ENCODE peak calls at places on chromosomes 16 and 17, in nine cellular contexts. One of them, this sample, is unnamed.

GRCh38 chr17:79844869-79845600 is 5.8 kb upstream of the CBX4 start:
- DNase-seq in heart right ventricle: peak
- DNase-seq in fibroblast of villous mesenchyme: no peak
- DNase-seq in body of pancreas: peak
- DNase-seq in cardiac fibroblast: peak
- DNase-seq in osteoblast: peak
- DNase-seq in fibroblast of mammary gland: no peak
- DNase-seq in GM12878: no peak
- DNase-seq in GM23338: peak
- DNase-seq in this sample: no peak

GRCh38 chr16:35750701-35751104 is 2291.3 kb downstream of the TP53TG3F start:
- DNase-seq in fibroblast of villous mesenchyme: no peak
- DNase-seq in GM12878: no peak
- DNase-seq in GM23338: no peak
- DNase-seq in heart right ventricle: no peak
- DNase-seq in fibroblast of mammary gland: no peak
- DNase-seq in osteoblast: peak
- DNase-seq in cardiac fibroblast: no peak
- DNase-seq in body of pancreas: no peak
- DNase-seq in this sample: no peak

GRCh38 chr17:41456206-41456605 is 11.0 kb downstream of the KRT32 start:
- DNase-seq in fibroblast of mammary gland: peak
- DNase-seq in cardiac fibroblast: no peak
- DNase-seq in GM23338: peak
- DNase-seq in body of pancreas: no peak
- DNase-seq in heart right ventricle: no peak
- DNase-seq in GM12878: no peak
- DNase-seq in osteoblast: peak
- DNase-seq in fibroblast of villous mesenchyme: no peak
- DNase-seq in this sample: no peak

GRCh38 chr16:87829123-87829980 is 40.0 kb downstream of the SLC7A5 start:
- DNase-seq in cardiac fibroblast: no peak
- DNase-seq in osteoblast: no peak
- DNase-seq in GM23338: no peak
- DNase-seq in fibroblast of villous mesenchyme: no peak
- DNase-seq in fibroblast of mammary gland: no peak
- DNase-seq in GM12878: no peak
- DNase-seq in heart right ventricle: no peak
- DNase-seq in body of pancreas: no peak
- DNase-seq in this sample: no peak

GRCh38 chr16:57735755-57736418 is at the start of gene KATNB1:
- DNase-seq in body of pancreas: no peak
- DNase-seq in heart right ventricle: no peak
- DNase-seq in fibroblast of mammary gland: peak
- DNase-seq in GM23338: peak
- DNase-seq in cardiac fibroblast: no peak
- DNase-seq in GM12878: no peak
- DNase-seq in osteoblast: peak
- DNase-seq in fibroblast of villous mesenchyme: peak
- DNase-seq in this sample: no peak

GRCh38 chr17:80055597-80055996 is 19.2 kb downstream of the CCDC40 start:
- DNase-seq in GM23338: peak
- DNase-seq in GM12878: no peak
- DNase-seq in osteoblast: no peak
- DNase-seq in fibroblast of villous mesenchyme: peak
- DNase-seq in heart right ventricle: no peak
- DNase-seq in fibroblast of mammary gland: no peak
- DNase-seq in body of pancreas: no peak
- DNase-seq in cardiac fibroblast: no peak
- DNase-seq in this sample: no peak

GRCh38 chr16:57994778-57995177 is 5.7 kb downstream of the ZNF319 start:
- DNase-seq in fibroblast of villous mesenchyme: peak
- DNase-seq in heart right ventricle: peak
- DNase-seq in fibroblast of mammary gland: peak
- DNase-seq in GM12878: no peak
- DNase-seq in GM23338: peak
- DNase-seq in cardiac fibroblast: peak
- DNase-seq in osteoblast: peak
- DNase-seq in body of pancreas: peak
- DNase-seq in this sample: no peak

GRCh38 chr17:67157732-67158639 is 87.0 kb downstream of the HELZ start:
- DNase-seq in body of pancreas: no peak
- DNase-seq in GM23338: peak
- DNase-seq in fibroblast of mammary gland: peak
- DNase-seq in GM12878: peak
- DNase-seq in osteoblast: peak
- DNase-seq in cardiac fibroblast: peak
- DNase-seq in fibroblast of villous mesenchyme: peak
- DNase-seq in heart right ventricle: no peak
- DNase-seq in this sample: no peak

GRCh38 chr17:57773557-57773956 is 28.5 kb upstream of the CCDC182 start:
- DNase-seq in fibroblast of mammary gland: no peak
- DNase-seq in GM23338: no peak
- DNase-seq in osteoblast: no peak
- DNase-seq in fibroblast of villous mesenchyme: no peak
- DNase-seq in GM12878: no peak
- DNase-seq in body of pancreas: no peak
- DNase-seq in heart right ventricle: no peak
- DNase-seq in cardiac fibroblast: no peak
- DNase-seq in this sample: no peak

GRCh38 chr17:57774872-57775271 is 29.8 kb upstream of the CCDC182 start:
- DNase-seq in GM12878: no peak
- DNase-seq in GM23338: no peak
- DNase-seq in fibroblast of villous mesenchyme: no peak
- DNase-seq in fibroblast of mammary gland: no peak
- DNase-seq in heart right ventricle: no peak
- DNase-seq in cardiac fibroblast: no peak
- DNase-seq in osteoblast: no peak
- DNase-seq in body of pancreas: no peak
- DNase-seq in this sample: no peak

GRCh38 chr17:57776366-57776765 is 31.3 kb upstream of the CCDC182 start:
- DNase-seq in body of pancreas: no peak
- DNase-seq in fibroblast of mammary gland: no peak
- DNase-seq in GM12878: no peak
- DNase-seq in heart right ventricle: no peak
- DNase-seq in GM23338: no peak
- DNase-seq in osteoblast: no peak
- DNase-seq in cardiac fibroblast: no peak
- DNase-seq in fibroblast of villous mesenchyme: no peak
- DNase-seq in this sample: no peak

GRCh38 chr17:57767561-57767960 is 22.5 kb upstream of the CCDC182 start:
- DNase-seq in GM12878: no peak
- DNase-seq in osteoblast: no peak
- DNase-seq in heart right ventricle: no peak
- DNase-seq in body of pancreas: no peak
- DNase-seq in fibroblast of mammary gland: no peak
- DNase-seq in fibroblast of villous mesenchyme: no peak
- DNase-seq in GM23338: peak
- DNase-seq in cardiac fibroblast: no peak
- DNase-seq in this sample: no peak

DNA sequence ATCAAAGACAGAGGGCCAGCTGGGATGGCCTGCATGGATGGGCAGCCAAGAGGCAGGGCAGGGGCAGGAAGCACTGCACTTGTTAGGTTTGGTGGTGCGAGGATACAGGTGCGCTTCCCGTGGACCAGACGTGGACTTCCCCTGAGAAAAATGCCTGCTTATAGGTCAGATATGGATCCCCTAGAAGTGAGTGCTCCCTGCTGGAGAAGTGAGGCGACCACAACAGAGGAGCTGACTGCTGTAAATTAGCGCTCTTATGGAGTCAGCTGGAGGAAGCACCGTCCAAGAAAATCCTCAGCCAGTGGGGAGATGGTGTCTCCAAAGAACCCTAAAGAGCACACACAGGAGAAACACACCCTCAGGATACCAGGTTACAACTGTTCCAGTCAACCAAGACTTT is 27.7 kb upstream of the CCDC182 start:
- DNase-seq in heart right ventricle: no peak
- DNase-seq in fibroblast of mammary gland: no peak
- DNase-seq in osteoblast: no peak
- DNase-seq in cardiac fibroblast: no peak
- DNase-seq in body of pancreas: no peak
- DNase-seq in GM12878: no peak
- DNase-seq in GM23338: no peak
- DNase-seq in fibroblast of villous mesenchyme: no peak
- DNase-seq in this sample: no peak
- TF ChIP-seq CTCF in heart right ventricle: no peak
- TF ChIP-seq CTCF in fibroblast of mammary gland: no peak
- TF ChIP-seq CTCF in osteoblast: no peak
- TF ChIP-seq CTCF in cardiac fibroblast: no peak
- TF ChIP-seq CTCF in body of pancreas: no peak
- TF ChIP-seq CTCF in GM12878: no peak
- TF ChIP-seq CTCF in GM23338: peak
- TF ChIP-seq CTCF in fibroblast of villous mesenchyme: no peak
- TF ChIP-seq CTCF in this sample: no peak

DNA sequence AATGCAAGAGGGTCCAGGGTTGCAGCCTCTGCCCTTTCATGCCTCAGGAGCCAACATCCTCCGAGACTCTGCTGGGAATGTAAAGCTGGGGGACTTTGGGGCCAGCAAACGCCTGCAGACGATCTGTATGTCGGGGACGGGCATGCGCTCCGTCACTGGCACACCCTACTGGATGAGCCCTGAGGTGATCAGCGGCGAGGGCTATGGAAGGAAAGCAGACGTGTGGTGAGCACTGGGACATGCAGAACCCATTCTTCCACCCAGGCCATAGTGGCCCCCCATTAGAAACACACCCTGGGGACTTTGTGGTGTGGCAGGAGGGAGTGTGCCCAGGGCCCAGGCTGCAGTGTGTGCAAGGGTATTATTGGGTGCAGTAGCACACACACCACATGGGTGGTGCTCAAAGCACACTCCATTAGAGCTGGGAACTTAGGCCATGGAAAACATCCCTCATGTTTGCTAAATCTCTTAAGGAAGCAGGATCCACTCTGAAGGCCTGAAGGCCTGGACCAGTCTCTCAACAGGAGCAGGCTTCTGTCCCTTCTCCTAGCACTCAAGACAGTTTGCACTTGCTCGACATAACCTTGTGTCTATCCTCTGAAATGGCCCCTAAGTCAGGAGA is 7.6 kb downstream of the LIMD2 start:
- DNase-seq in body of pancreas: no peak
- DNase-seq in fibroblast of mammary gland: no peak
- DNase-seq in cardiac fibroblast: no peak
- DNase-seq in GM23338: no peak
- DNase-seq in fibroblast of villous mesenchyme: no peak
- DNase-seq in heart right ventricle: no peak
- DNase-seq in GM12878: no peak
- DNase-seq in osteoblast: peak
- DNase-seq in this sample: no peak
- TF ChIP-seq CTCF in body of pancreas: no peak
- TF ChIP-seq CTCF in fibroblast of mammary gland: no peak
- TF ChIP-seq CTCF in cardiac fibroblast: no peak
- TF ChIP-seq CTCF in GM23338: no peak
- TF ChIP-seq CTCF in fibroblast of villous mesenchyme: no peak
- TF ChIP-seq CTCF in heart right ventricle: no peak
- TF ChIP-seq CTCF in GM12878: no peak
- TF ChIP-seq CTCF in osteoblast: no peak
- TF ChIP-seq CTCF in this sample: no peak

DNA sequence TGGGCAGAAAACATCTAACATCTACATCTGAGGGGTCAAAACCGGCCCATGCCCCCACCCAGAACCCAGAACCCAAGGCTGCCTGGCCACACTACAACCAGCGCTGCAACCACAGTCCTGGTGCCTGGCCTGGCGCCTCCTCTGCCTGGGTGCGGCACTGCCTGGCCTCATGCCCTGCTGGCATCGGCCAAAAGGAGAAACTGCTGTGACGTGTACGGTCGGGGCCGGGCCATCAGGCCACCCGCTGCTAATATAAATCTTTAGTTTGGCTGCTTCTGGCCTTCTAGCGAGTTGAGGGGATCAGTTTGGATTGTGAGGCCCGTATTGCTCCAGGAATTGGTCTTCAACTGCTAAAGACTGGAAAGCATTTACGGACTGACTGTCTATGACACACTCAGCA is 22.8 kb downstream of the TMEM204 start:
- DNase-seq in GM23338: no peak
- DNase-seq in cardiac fibroblast: no peak
- DNase-seq in fibroblast of villous mesenchyme: no peak
- DNase-seq in GM12878: no peak
- DNase-seq in osteoblast: peak
- DNase-seq in fibroblast of mammary gland: no peak
- DNase-seq in body of pancreas: no peak
- DNase-seq in heart right ventricle: no peak
- DNase-seq in this sample: no peak
- TF ChIP-seq CTCF in GM23338: no peak
- TF ChIP-seq CTCF in cardiac fibroblast: no peak
- TF ChIP-seq CTCF in fibroblast of villous mesenchyme: no peak
- TF ChIP-seq CTCF in GM12878: no peak
- TF ChIP-seq CTCF in osteoblast: no peak
- TF ChIP-seq CTCF in fibroblast of mammary gland: no peak
- TF ChIP-seq CTCF in body of pancreas: no peak
- TF ChIP-seq CTCF in heart right ventricle: no peak
- TF ChIP-seq CTCF in this sample: no peak

GRCh38 chr16:2715519-2715918 is 4.5 kb downstream of the PRSS27 start:
- DNase-seq in GM12878: no peak
- DNase-seq in heart right ventricle: peak
- DNase-seq in GM23338: peak
- DNase-seq in fibroblast of mammary gland: peak
- DNase-seq in fibroblast of villous mesenchyme: peak
- DNase-seq in body of pancreas: peak
- DNase-seq in osteoblast: peak
- DNase-seq in cardiac fibroblast: peak
- DNase-seq in this sample: no peak

GRCh38 chr16:2717360-2718263 is 2.4 kb downstream of the PRSS27 start:
- DNase-seq in GM12878: no peak
- DNase-seq in GM23338: no peak
- DNase-seq in heart right ventricle: no peak
- DNase-seq in cardiac fibroblast: no peak
- DNase-seq in fibroblast of mammary gland: no peak
- DNase-seq in osteoblast: peak
- DNase-seq in fibroblast of villous mesenchyme: no peak
- DNase-seq in body of pancreas: no peak
- DNase-seq in this sample: no peak

GRCh38 chr16:2716101-2716885 is 3.7 kb downstream of the PRSS27 start:
- DNase-seq in GM23338: no peak
- DNase-seq in fibroblast of villous mesenchyme: no peak
- DNase-seq in GM12878: no peak
- DNase-seq in cardiac fibroblast: no peak
- DNase-seq in osteoblast: peak
- DNase-seq in fibroblast of mammary gland: no peak
- DNase-seq in body of pancreas: no peak
- DNase-seq in heart right ventricle: no peak
- DNase-seq in this sample: no peak

GRCh38 chr16:2715064-2715463 is 5.0 kb downstream of the PRSS27 start:
- DNase-seq in GM12878: no peak
- DNase-seq in cardiac fibroblast: no peak
- DNase-seq in heart right ventricle: no peak
- DNase-seq in fibroblast of villous mesenchyme: no peak
- DNase-seq in osteoblast: peak
- DNase-seq in GM23338: peak
- DNase-seq in fibroblast of mammary gland: no peak
- DNase-seq in body of pancreas: no peak
- DNase-seq in this sample: no peak

DNA sequence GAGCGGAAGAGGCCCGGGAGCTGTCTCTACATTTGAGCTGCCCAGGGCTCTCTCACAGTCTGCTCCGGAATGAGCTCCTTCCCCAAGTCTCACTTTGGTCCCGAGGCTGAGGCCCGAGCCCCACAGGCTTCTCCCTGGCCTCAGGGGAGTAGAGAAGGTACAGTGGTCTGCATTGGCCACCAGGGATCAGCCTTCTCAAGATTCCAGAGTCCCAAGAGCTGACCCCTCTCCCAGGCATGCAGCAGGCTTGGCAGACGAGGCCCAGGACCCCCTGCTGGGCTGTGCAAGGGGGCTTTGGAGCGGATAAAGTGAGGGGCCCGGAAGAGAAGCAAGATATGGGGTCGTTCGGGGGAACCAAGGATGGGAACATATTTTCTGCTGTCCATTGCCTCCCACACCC is 3.1 kb downstream of the PRSS27 start:
- DNase-seq in body of pancreas: no peak
- DNase-seq in fibroblast of villous mesenchyme: no peak
- DNase-seq in cardiac fibroblast: no peak
- DNase-seq in GM23338: peak
- DNase-seq in fibroblast of mammary gland: no peak
- DNase-seq in osteoblast: no peak
- DNase-seq in GM12878: no peak
- DNase-seq in heart right ventricle: no peak
- DNase-seq in this sample: no peak
- TF ChIP-seq CTCF in body of pancreas: no peak
- TF ChIP-seq CTCF in fibroblast of villous mesenchyme: no peak
- TF ChIP-seq CTCF in cardiac fibroblast: no peak
- TF ChIP-seq CTCF in GM23338: no peak
- TF ChIP-seq CTCF in fibroblast of mammary gland: no peak
- TF ChIP-seq CTCF in osteoblast: no peak
- TF ChIP-seq CTCF in GM12878: no peak
- TF ChIP-seq CTCF in heart right ventricle: no peak
- TF ChIP-seq CTCF in this sample: no peak